ENCODE peak calls at places on chromosome 3, in ten cellular contexts. G, R, U, N, J, W, Q, D, Y and A are unnamed samples.

GRCh38 chr3:15272431-15273196 is 59.8 kb downstream of the SH3BP5 start:
- DNase-seq in G (no peak), R (no peak), U (no peak), N (no peak), J (no peak), W (no peak), Q (no peak), D (no peak), Y (no peak), A (no peak)

GRCh38 chr3:125478321-125478720 is 41.7 kb downstream of the SNX4 start:
- DNase-seq in G (no peak), R (no peak), U (no peak), N (no peak), J (no peak), W (no peak), Q (no peak), D (no peak), Y (no peak), A (no peak)

GRCh38 chr3:82044918-82045715 is 283.7 kb upstream of the GBE1 start:
- DNase-seq in G (peak), R (no peak), U (no peak), N (no peak), J (peak), W (no peak), Q (no peak), D (peak), Y (peak), A (no peak)

GRCh38 chr3:52388933-52389332 is 56.0 kb downstream of the SEMA3G start:
- DNase-seq in G (no peak), R (no peak), U (no peak), N (no peak), J (no peak), W (no peak), Q (no peak), D (no peak), Y (no peak), A (no peak)

GRCh38 chr3:66376568-66376967 is 124.3 kb downstream of the LRIG1 start:
- DNase-seq in G (no peak), R (peak), U (peak), N (no peak), J (no peak), W (no peak), Q (no peak), D (no peak), Y (no peak), A (no peak)

GRCh38 chr3:193928354-193929209 is 207.4 kb upstream of the HES1 start:
- DNase-seq in G (no peak), R (no peak), U (peak), N (no peak), J (no peak), W (no peak), Q (peak), D (no peak), Y (no peak), A (no peak)

GRCh38 chr3:152444029-152444641 is 175.4 kb downstream of the MBNL1 start:
- DNase-seq in G (peak), R (no peak), U (peak), N (peak), J (no peak), W (no peak), Q (peak), D (peak), Y (no peak), A (peak)

GRCh38 chr3:74443102-74443501 is 171.4 kb downstream of the CNTN3 start:
- DNase-seq in G (no peak), R (no peak), U (peak), N (no peak), J (no peak), W (no peak), Q (no peak), D (no peak), Y (no peak), A (no peak)

GRCh38 chr3:197083486-197083885 is 53.9 kb upstream of the MELTF start:
- DNase-seq in G (no peak), R (no peak), U (peak), N (no peak), J (no peak), W (peak), Q (no peak), D (no peak), Y (no peak), A (no peak)

GRCh38 chr3:46607603-46608028 is 4.7 kb upstream of the FAM240A start:
- DNase-seq in G (peak), R (no peak), U (no peak), N (no peak), J (no peak), W (no peak), Q (no peak), D (no peak), Y (no peak), A (no peak)

GRCh38 chr3:37348736-37349396 is 174.5 kb upstream of the LRRFIP2 start:
- DNase-seq in G (no peak), R (no peak), U (no peak), N (no peak), J (no peak), W (no peak), Q (no peak), D (no peak), Y (no peak), A (no peak)

GRCh38 chr3:15523660-15524417 is 2.3 kb upstream of the COLQ start:
- DNase-seq in G (no peak), R (no peak), U (no peak), N (no peak), J (no peak), W (no peak), Q (no peak), D (no peak), Y (no peak), A (no peak)

GRCh38 chr3:129684270-129684669 is 77.8 kb upstream of the PLXND1 start:
- DNase-seq in G (no peak), R (no peak), U (no peak), N (no peak), J (no peak), W (no peak), Q (no peak), D (peak), Y (no peak), A (no peak)

GRCh38 chr3:183285828-183286457 is 32.9 kb downstream of the B3GNT5 start:
- DNase-seq in G (peak), R (peak), U (peak), N (peak), J (no peak), W (peak), Q (peak), D (peak), Y (peak), A (peak)

GRCh38 chr3:125119752-125120369 is 64.1 kb upstream of the HEG1 start:
- DNase-seq in G (no peak), R (no peak), U (no peak), N (no peak), J (no peak), W (no peak), Q (no peak), D (no peak), Y (no peak), A (no peak)

GRCh38 chr3:17033516-17034168 is 148.9 kb downstream of the PLCL2 start:
- DNase-seq in G (no peak), R (no peak), U (no peak), N (no peak), J (no peak), W (no peak), Q (no peak), D (no peak), Y (no peak), A (no peak)

GRCh38 chr3:32685604-32686185 is 707 bp downstream of the CNOT10 start:
- DNase-seq in G (peak), R (no peak), U (peak), N (no peak), J (no peak), W (no peak), Q (no peak), D (no peak), Y (no peak), A (no peak)

GRCh38 chr3:192887701-192888100 is 30.0 kb downstream of the MB21D2 start:
- DNase-seq in G (no peak), R (no peak), U (no peak), N (no peak), J (no peak), W (no peak), Q (no peak), D (no peak), Y (no peak), A (no peak)

GRCh38 chr3:155766206-155766605 is 21.3 kb upstream of the PLCH1 start:
- DNase-seq in G (no peak), R (no peak), U (peak), N (no peak), J (no peak), W (no peak), Q (no peak), D (no peak), Y (no peak), A (no peak)

GRCh38 chr3:187750041-187750512 is 4.8 kb upstream of the BCL6 start:
- DNase-seq in G (peak), R (no peak), U (peak), N (peak), J (peak), W (no peak), Q (no peak), D (no peak), Y (no peak), A (no peak)

GRCh38 chr3:46538803-46539442 is 27.2 kb downstream of the LRRC2 start:
- DNase-seq in G (peak), R (no peak), U (no peak), N (peak), J (no peak), W (peak), Q (peak), D (peak), Y (no peak), A (no peak)

GRCh38 chr3:114863848-114864247 is 283.2 kb downstream of the ZBTB20 start:
- DNase-seq in G (no peak), R (no peak), U (no peak), N (no peak), J (no peak), W (no peak), Q (no peak), D (no peak), Y (no peak), A (no peak)

GRCh38 chr3:160291290-160291908 is 66.2 kb downstream of the C3orf80 start:
- DNase-seq in G (no peak), R (no peak), U (no peak), N (no peak), J (no peak), W (no peak), Q (no peak), D (no peak), Y (no peak), A (no peak)

GRCh38 chr3:155076888-155077287 is 3.2 kb upstream of the MME start:
- DNase-seq in G (no peak), R (no peak), U (no peak), N (no peak), J (no peak), W (no peak), Q (no peak), D (no peak), Y (no peak), A (no peak)

GRCh38 chr3:119255214-119255613 is 14.5 kb upstream of the B4GALT4 start:
- DNase-seq in G (no peak), R (no peak), U (no peak), N (no peak), J (no peak), W (no peak), Q (no peak), D (no peak), Y (no peak), A (no peak)